ENCODE peak calls at places on chromosomes 16 and 17, in six cellular contexts. L, Y, T, W, K and S are unnamed samples.

GRCh38 chr17:83143817-83144231 is 64.4 kb downstream of the METRNL start:
- DNase-seq in L (no peak), T (no peak), Y (no peak), K (no peak), W (no peak), S (no peak)

GRCh38 chr16:89037261-89038152 is 56.1 kb upstream of the ACSF3 start:
- DNase-seq in W (peak; percentile 59), L (peak; percentile 74), K (peak; percentile 87), T (peak; percentile 18), Y (peak; percentile 20), S (peak; percentile 71)

GRCh38 chr17:16374129-16374528 is 6.8 kb upstream of the UBB start:
- DNase-seq in Y (peak; percentile 75), T (peak; percentile 63), K (no peak), W (no peak), L (no peak), S (no peak)

GRCh38 chr17:52762147-52762793 is 603.8 kb upstream of the CA10 start:
- DNase-seq in Y (no peak), T (no peak), K (no peak), L (peak; percentile 32), W (peak; percentile 32), S (no peak)

GRCh38 chr17:17175917-17176316 is 30.2 kb downstream of the PLD6 start:
- DNase-seq in T (no peak), L (no peak), K (no peak), W (no peak), Y (no peak), S (no peak)

GRCh38 chr16:74321356-74321755 is 24.7 kb downstream of the PSMD7 start:
- DNase-seq in T (no peak), K (no peak), Y (no peak), L (no peak), W (no peak), S (no peak)

GRCh38 chr16:58177347-58177710 is 20.6 kb downstream of the CSNK2A2 start:
- DNase-seq in L (no peak), T (no peak), Y (no peak), W (no peak), K (no peak), S (no peak)

GRCh38 chr17:50841277-50841948 is 6.0 kb downstream of the WFIKKN2 start:
- DNase-seq in Y (no peak), W (no peak), L (peak; percentile 28), T (no peak), K (no peak), S (no peak)

GRCh38 chr16:72242757-72243156 is 70.8 kb upstream of the PMFBP1 start:
- DNase-seq in Y (no peak), K (no peak), T (no peak), L (no peak), W (no peak), S (no peak)

GRCh38 chr17:27473748-27474609 is 17.7 kb downstream of the KSR1 start:
- DNase-seq in K (no peak), L (no peak), W (peak; percentile 75), T (peak; percentile 35), Y (no peak), S (no peak)

GRCh38 chr17:58802188-58802587 is 46.5 kb downstream of the PPM1E start:
- DNase-seq in W (no peak), L (no peak), T (no peak), K (no peak), Y (no peak), S (no peak)

GRCh38 chr16:67539271-67539670 is 10.6 kb downstream of the RIPOR1 start:
- DNase-seq in Y (no peak), L (no peak), K (no peak), W (peak; percentile 47), T (peak; percentile 29), S (no peak)

GRCh38 chr16:27853651-27854050 is 209.9 kb downstream of the GSG1L start:
- DNase-seq in T (no peak), Y (no peak), W (no peak), K (no peak), L (no peak), S (no peak)

GRCh38 chr17:81181811-81182185 is 15.8 kb upstream of the AATK start:
- DNase-seq in W (no peak), L (no peak), K (no peak), Y (no peak), T (no peak), S (no peak)

GRCh38 chr16:50863673-50864144 is 121.8 kb downstream of the CYLD start:
- DNase-seq in Y (no peak), T (no peak), W (no peak), L (no peak), K (peak; percentile 45), S (no peak)

GRCh38 chr17:32264140-32264799 is 1.4 kb upstream of the RHBDL3 start:
- DNase-seq in L (no peak), K (no peak), Y (no peak), W (peak; percentile 75), T (peak; percentile 18), S (no peak)

GRCh38 chr16:12431547-12431946 is 372.1 kb downstream of the CPPED1 start:
- DNase-seq in K (no peak), T (no peak), L (no peak), W (no peak), Y (no peak), S (no peak)

GRCh38 chr17:44610331-44610730 is 45.9 kb upstream of the MEIOC start:
- DNase-seq in K (no peak), T (no peak), Y (no peak), W (peak; percentile 76), L (no peak), S (no peak)

GRCh38 chr16:82991941-82992675 is 365.3 kb downstream of the CDH13 start:
- DNase-seq in L (no peak), W (no peak), Y (no peak), K (no peak), T (no peak), S (no peak)

GRCh38 chr17:45127209-45127582 is 5.1 kb downstream of the PLCD3 start:
- DNase-seq in T (no peak), W (no peak), Y (no peak), K (no peak), L (no peak), S (no peak)

GRCh38 chr16:70594569-70594968 is 51.8 kb upstream of the IL34 start:
- DNase-seq in L (no peak), W (no peak), T (no peak), K (no peak), Y (no peak), S (no peak)

DNA sequence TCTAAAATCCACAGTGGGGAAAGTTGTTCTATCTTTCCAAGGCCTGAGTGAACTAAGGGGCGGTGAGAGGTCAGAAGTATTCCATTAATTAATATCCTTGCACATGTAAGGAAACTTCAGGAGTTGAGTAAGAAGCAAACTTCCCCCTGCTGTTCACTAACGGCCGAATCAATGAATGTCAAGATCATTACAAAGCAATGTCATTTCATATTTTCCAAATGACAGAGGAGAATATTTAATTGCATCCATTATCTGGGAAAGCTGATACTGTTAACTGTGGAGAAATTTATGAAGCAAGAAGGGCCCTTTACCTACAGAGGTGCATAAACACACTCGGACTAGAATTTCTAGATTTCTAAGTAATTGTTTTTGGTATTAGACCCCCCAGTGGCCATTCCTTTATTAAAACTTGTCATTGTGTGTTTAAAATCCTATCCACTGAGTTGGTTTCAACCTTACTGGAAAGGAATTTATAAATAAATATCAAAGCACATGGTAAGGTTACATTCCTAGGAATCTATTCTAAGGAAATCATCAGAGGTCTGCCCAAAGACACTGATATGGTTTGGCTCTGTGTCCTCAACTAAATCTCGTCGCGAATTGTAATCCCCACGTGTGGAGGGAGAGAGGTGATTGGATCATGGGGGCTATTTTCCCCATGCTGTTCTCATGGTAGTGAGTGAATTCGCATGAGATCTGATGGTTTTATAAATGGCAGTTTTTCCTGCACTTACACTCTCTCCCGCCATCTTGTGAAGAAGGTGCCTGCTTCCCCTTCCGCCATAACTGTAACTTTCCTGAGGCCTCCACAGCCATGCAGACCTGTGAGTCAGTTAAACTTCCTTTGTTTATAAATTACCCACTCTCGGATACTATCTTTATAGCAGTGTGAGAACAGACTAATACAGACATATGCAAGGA is 20.4 kb upstream of the SMURF2 start:
- DNase-seq in K (no peak), Y (peak; percentile 95), W (no peak), T (peak; percentile 92), L (no peak), S (no peak)
- H2AK5ac ChIP-seq in K (no peak overlapping the region), Y (peak overlapping the region; percentile 88), W (no peak overlapping the region), T (peak overlapping the region; percentile 96), L (no peak overlapping the region), S (no peak overlapping the region)

GRCh38 chr16:31128711-31129567 is 6.6 kb downstream of the PRSS8 start:
- DNase-seq in T (no peak), L (no peak), W (no peak), Y (no peak), K (no peak), S (no peak)

GRCh38 chr16:31130336-31130812 is 5.2 kb downstream of the PRSS8 start:
- DNase-seq in K (no peak), Y (no peak), W (no peak), L (no peak), T (no peak), S (no peak)

GRCh38 chr16:31131416-31131815 is 4.1 kb downstream of the PRSS8 start:
- DNase-seq in L (no peak), W (no peak), T (no peak), K (no peak), Y (no peak), S (no peak)

GRCh38 chr16:31130899-31131298 is 4.6 kb downstream of the PRSS8 start:
- DNase-seq in K (peak; percentile 66), L (peak; percentile 93), Y (no peak), W (peak; percentile 83), T (no peak), S (no peak)

GRCh38 chr16:31129568-31130335 is 5.8 kb downstream of the PRSS8 start:
- DNase-seq in Y (no peak), L (no peak), W (no peak), K (no peak), T (no peak), S (no peak)
- H2AK5ac ChIP-seq in Y (no peak overlapping the region), L (no peak overlapping the region), W (no peak overlapping the region), K (no peak overlapping the region), T (no peak overlapping the region), S (no peak overlapping the region)

GRCh38 chr17:42521666-42522262 is 14.3 kb upstream of the NAGLU start:
- DNase-seq in W (no peak), L (peak; percentile 21), K (no peak), T (no peak), Y (no peak), S (no peak)
- H2AK5ac ChIP-seq in W (no peak overlapping the region), L (no peak overlapping the region), K (no peak overlapping the region), T (peak overlapping the region; percentile 84), Y (peak overlapping the region; percentile 100), S (peak overlapping the region; percentile 98)

DNA sequence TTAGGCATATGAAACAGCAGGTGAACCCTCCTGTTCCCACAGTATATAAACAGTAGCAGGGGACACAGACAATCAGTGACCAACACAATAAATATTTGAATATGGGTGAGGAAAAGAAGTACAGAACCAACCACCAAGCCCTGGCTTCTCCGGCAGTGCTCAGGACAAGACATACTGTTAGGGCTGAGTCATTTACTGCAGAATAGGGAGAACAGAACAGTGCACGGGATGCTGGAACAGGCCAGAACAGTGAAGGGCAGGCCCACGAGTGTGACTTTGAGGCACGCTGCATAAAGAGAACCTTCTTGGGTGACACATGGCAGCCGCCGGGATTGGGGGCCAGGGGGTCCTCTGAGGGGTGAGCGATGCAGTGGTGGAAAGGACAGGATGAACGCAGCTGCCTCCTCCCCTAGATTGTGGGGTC is 160.4 kb downstream of the CMIP start:
- DNase-seq in K (no peak), T (peak; percentile 88), L (no peak), W (no peak), Y (peak; percentile 75), S (no peak)
- H2AK5ac ChIP-seq in K (no peak overlapping the region), T (no peak overlapping the region), L (no peak overlapping the region), W (no peak overlapping the region), Y (no peak overlapping the region), S (no peak overlapping the region)